ENCODE peak calls at places on chromosomes 13 and 19, in eight cellular contexts. P is heart right ventricle, G is uterus, T is mesendoderm, W is cardiac muscle cell, B is tibial artery, Q is breast epithelium, V is neural progenitor cell. J is an unnamed sample. For H3K4me1 and H3K36me3, the result is how much of the 10 kb centered on the place peaks cover.

GRCh38 chr13:87393358-87393757 is 277.8 kb upstream of the SLITRK5 start:
- DNase-seq in B (no peak), T (no peak), Q (no peak), W (no peak), P (no peak), G (no peak), V (no peak), J (no peak)

GRCh38 chr13:36998624-36999041 is 507 bp downstream of the ALG5 start:
- DNase-seq in W (peak), P (peak), V (peak), B (peak), G (peak), Q (no peak), T (peak), J (peak)

GRCh38 chr13:84481958-84482357 is 599.7 kb upstream of the SLITRK1 start:
- DNase-seq in T (no peak), Q (no peak), P (no peak), G (no peak), V (no peak), W (peak), B (no peak), J (no peak)

GRCh38 chr13:28012896-28013295 is 24.4 kb upstream of the URAD start:
- DNase-seq in B (no peak), T (no peak), G (no peak), W (no peak), V (no peak), P (no peak), Q (no peak), J (no peak)

GRCh38 chr19:56295531-56296455 is 18.8 kb downstream of the ZSCAN5A start:
- DNase-seq in V (no peak), W (no peak), Q (no peak), G (no peak), B (no peak), P (no peak), T (no peak), J (no peak)

GRCh38 chr13:41812851-41813250 is 148.1 kb downstream of the VWA8 start:
- DNase-seq in P (no peak), B (no peak), G (no peak), V (no peak), Q (no peak), T (no peak), W (no peak), J (no peak)

GRCh38 chr19:47729799-47730520 is 15.4 kb upstream of the NOP53 start:
- DNase-seq in T (peak), B (peak), W (peak), P (peak), V (peak), Q (peak), G (peak), J (no peak)

GRCh38 chr19:46972301-46972700 is 47.3 kb upstream of the NPAS1 start:
- DNase-seq in W (peak), B (no peak), T (no peak), G (no peak), Q (no peak), P (no peak), V (no peak), J (no peak)

GRCh38 chr19:56118666-56119584 is 2.2 kb downstream of the ZNF787 start:
- DNase-seq in P (no peak), W (no peak), Q (no peak), V (no peak), T (no peak), B (no peak), G (no peak), J (no peak)

GRCh38 chr19:58356971-58357797 is 3.9 kb upstream of the A1BG start:
- DNase-seq in V (no peak), Q (no peak), W (peak), B (no peak), G (no peak), T (no peak), P (no peak), J (no peak)

GRCh38 chr19:41545547-41545946 is 30.4 kb upstream of the CEACAM21 start:
- DNase-seq in B (no peak), P (no peak), V (no peak), W (no peak), T (no peak), Q (no peak), G (no peak), J (no peak)

GRCh38 chr13:28531195-28531955 is 36.4 kb upstream of the FLT1 start:
- DNase-seq in W (peak), V (peak), Q (no peak), B (no peak), G (peak), T (peak), P (peak), J (no peak)

GRCh38 chr19:32350492-32350891 is 5.1 kb downstream of the ZNF507 start:
- DNase-seq in B (no peak), V (no peak), T (no peak), W (no peak), P (no peak), Q (no peak), G (no peak), J (no peak)

GRCh38 chr19:10279737-10280442 is 6.9 kb upstream of the ICAM4 start:
- DNase-seq in Q (no peak), G (no peak), V (no peak), T (no peak), W (no peak), P (no peak), B (no peak), J (no peak)

GRCh38 chr19:38674388-38675133 is 27.1 kb downstream of the ACTN4 start:
- DNase-seq in B (no peak), P (no peak), G (peak), V (no peak), T (peak), W (no peak), Q (no peak), J (no peak)

GRCh38 chr19:45632468-45633196 is 6.6 kb downstream of the EML2 start:
- DNase-seq in W (peak), B (peak), V (peak), G (peak), P (peak), T (peak), Q (peak), J (peak)

GRCh38 chr13:90947976-90948375 is 399.5 kb upstream of the MIR17HG start:
- DNase-seq in B (no peak), P (no peak), T (no peak), G (no peak), Q (no peak), V (no peak), W (no peak), J (no peak)

GRCh38 chr13:110491869-110492268 is 69.7 kb downstream of the RAB20 start:
- DNase-seq in Q (no peak), W (no peak), G (no peak), V (no peak), T (no peak), B (no peak), P (no peak), J (no peak)

GRCh38 chr13:76816394-76816793 is 69.8 kb downstream of the KCTD12 start:
- DNase-seq in B (no peak), P (no peak), V (no peak), W (no peak), Q (no peak), G (no peak), T (no peak), J (no peak)

GRCh38 chr19:1855828-1856255 is 7.5 kb downstream of the KLF16 start:
- DNase-seq in B (no peak), P (no peak), G (no peak), Q (no peak), W (no peak), V (no peak), T (no peak), J (no peak)

GRCh38 chr19:1855040-1855827 is 7.0 kb upstream of the REXO1 start:
- DNase-seq in W (peak), V (peak), G (peak), T (peak), P (peak), B (peak), Q (peak), J (peak)

GRCh38 chr19:1856698-1857603 is 6.4 kb downstream of the KLF16 start:
- DNase-seq in V (peak), T (peak), Q (peak), W (peak), P (peak), B (peak), G (peak), J (peak)

GRCh38 chr19:1857648-1858326 is 5.6 kb downstream of the KLF16 start:
- DNase-seq in G (no peak), Q (no peak), W (no peak), T (no peak), P (no peak), B (peak), V (no peak), J (no peak)

DNA sequence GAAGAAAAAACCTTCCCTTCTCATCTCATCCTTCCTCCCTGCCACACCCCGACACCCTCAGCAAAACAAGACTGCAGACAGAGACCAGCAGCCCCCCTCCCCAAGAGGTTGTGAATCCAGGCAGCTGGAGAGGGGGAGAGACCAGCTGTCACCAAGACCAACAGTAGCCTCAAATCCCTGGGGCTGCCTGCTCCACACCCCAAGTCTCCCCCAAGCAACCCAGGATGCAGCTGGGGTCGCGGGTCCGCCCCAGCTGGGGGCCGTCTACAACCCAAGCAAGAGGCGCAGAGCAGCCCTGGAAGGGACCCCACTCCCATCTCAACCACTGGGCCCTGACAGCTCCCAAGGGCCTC is 7.1 kb downstream of the KLF16 start:
- DNase-seq in W (no peak), T (no peak), V (no peak), P (no peak), Q (no peak), B (no peak), G (no peak), J (no peak)
- H3K4me1 ChIP-seq in W (half or more), T (under half), V (half or more), P (half or more), Q (under half), B (under half), G (under half), J (half or more)

DNA sequence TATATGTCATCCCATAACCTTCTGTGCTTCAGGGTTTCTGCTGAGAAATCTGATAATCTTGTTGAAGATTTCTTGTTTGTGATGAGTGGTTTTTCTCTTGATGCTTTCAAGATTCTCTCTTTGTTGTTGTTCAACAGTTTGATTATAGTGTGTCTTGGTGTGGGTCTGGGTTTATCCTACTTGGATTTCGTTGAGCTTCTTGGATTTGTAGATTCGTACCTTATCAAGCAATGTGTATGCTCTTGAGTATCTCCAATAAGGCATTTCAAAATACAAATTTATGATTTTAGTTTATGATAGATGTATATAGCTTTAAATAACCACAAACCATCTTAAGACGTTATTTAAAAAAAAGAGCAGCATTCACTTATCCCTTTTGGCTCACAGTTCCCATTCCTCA is 57.5 kb downstream of the URI1 start:
- DNase-seq in B (no peak), T (no peak), W (no peak), P (no peak), G (no peak), Q (no peak), V (no peak), J (no peak)
- H3K36me3 ChIP-seq in B (under half), T (under half), W (under half), P (under half), G (under half), Q (under half), V (under half), J (under half)

GRCh38 chr19:43690890-43691289 is 20.9 kb upstream of the PLAUR start:
- DNase-seq in G (no peak), P (no peak), V (no peak), T (no peak), Q (no peak), W (no peak), B (no peak), J (no peak)
- H3K4me1 ChIP-seq in G (under half), P (under half), V (under half), T (under half), Q (under half), W (under half), B (under half), J (under half)

DNA sequence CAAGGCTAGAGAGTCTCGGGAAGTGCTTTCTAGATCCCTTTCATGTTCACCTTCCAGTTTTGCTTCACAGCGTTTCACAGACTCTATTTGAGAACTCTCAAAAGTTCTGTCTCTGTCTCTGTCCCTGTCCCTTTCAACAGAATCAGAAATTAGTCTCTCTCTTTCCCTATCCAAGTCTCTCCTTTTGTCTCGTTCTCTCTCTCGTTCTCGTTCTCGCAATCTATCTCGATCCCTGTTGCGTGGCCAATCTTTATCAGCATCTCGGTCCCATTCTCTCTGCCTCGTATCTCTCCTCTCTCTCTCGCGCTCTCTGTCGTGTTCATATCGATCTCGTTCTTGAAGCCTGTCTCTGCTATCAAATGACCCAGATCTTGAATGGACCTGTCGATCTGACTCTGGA is 85.0 kb downstream of the ZC3H13 start:
- DNase-seq in P (no peak), Q (no peak), G (no peak), V (no peak), B (no peak), T (no peak), W (no peak), J (no peak)
- H3K36me3 ChIP-seq in P (half or more), Q (under half), G (under half), V (under half), B (half or more), T (under half), W (half or more), J (half or more)

GRCh38 chr13:39374741-39375189 is 228.2 kb downstream of the LHFPL6 start:
- DNase-seq in W (no peak), P (no peak), Q (no peak), B (no peak), T (no peak), G (no peak), V (no peak), J (no peak)
- H3K4me1 ChIP-seq in W (under half), P (half or more), Q (under half), B (under half), T (under half), G (under half), V (under half), J (under half)

GRCh38 chr19:2411709-2412108 is 15.7 kb downstream of the TIMM13 start:
- DNase-seq in Q (no peak), T (no peak), V (no peak), P (no peak), W (no peak), G (no peak), B (no peak), J (no peak)
- H3K36me3 ChIP-seq in Q (under half), T (under half), V (under half), P (under half), W (under half), G (under half), B (under half), J (under half)

GRCh38 chr19:7254590-7254989 is 39.6 kb downstream of the INSR start:
- DNase-seq in P (no peak), B (no peak), V (no peak), T (no peak), W (no peak), G (no peak), Q (no peak), J (no peak)

GRCh38 chr19:7255631-7256030 is 38.6 kb downstream of the INSR start:
- DNase-seq in Q (no peak), W (no peak), T (no peak), G (no peak), P (no peak), B (no peak), V (no peak), J (no peak)

GRCh38 chr19:7257148-7258041 is 36.8 kb downstream of the INSR start:
- DNase-seq in Q (no peak), P (no peak), V (no peak), T (peak), G (peak), W (peak), B (no peak), J (no peak)

GRCh38 chr19:7252364-7252763 is 41.9 kb downstream of the INSR start:
- DNase-seq in W (no peak), Q (no peak), B (no peak), T (no peak), P (no peak), V (no peak), G (no peak), J (no peak)

GRCh38 chr19:7255119-7255518 is 39.1 kb downstream of the INSR start:
- DNase-seq in T (no peak), Q (no peak), W (no peak), V (no peak), P (no peak), B (no peak), G (no peak), J (no peak)
- H3K4me1 ChIP-seq in T (under half), Q (under half), W (under half), V (under half), P (half or more), B (under half), G (under half), J (under half)

GRCh38 chr19:16891696-16892382 is 3.0 kb downstream of the F2RL3 start:
- DNase-seq in T (no peak), B (no peak), Q (no peak), G (no peak), P (no peak), V (no peak), W (no peak), J (no peak)

GRCh38 chr19:16892438-16892837 is 3.6 kb downstream of the F2RL3 start:
- DNase-seq in T (no peak), B (no peak), P (no peak), V (no peak), G (no peak), W (no peak), Q (no peak), J (no peak)

GRCh38 chr19:16893686-16893990 is 4.8 kb downstream of the F2RL3 start:
- DNase-seq in T (no peak), Q (no peak), W (no peak), P (no peak), V (no peak), G (no peak), B (peak), J (no peak)

GRCh38 chr19:16894080-16894479 is 5.3 kb downstream of the F2RL3 start:
- DNase-seq in G (no peak), V (no peak), W (no peak), P (no peak), T (no peak), Q (no peak), B (no peak), J (peak)

DNA sequence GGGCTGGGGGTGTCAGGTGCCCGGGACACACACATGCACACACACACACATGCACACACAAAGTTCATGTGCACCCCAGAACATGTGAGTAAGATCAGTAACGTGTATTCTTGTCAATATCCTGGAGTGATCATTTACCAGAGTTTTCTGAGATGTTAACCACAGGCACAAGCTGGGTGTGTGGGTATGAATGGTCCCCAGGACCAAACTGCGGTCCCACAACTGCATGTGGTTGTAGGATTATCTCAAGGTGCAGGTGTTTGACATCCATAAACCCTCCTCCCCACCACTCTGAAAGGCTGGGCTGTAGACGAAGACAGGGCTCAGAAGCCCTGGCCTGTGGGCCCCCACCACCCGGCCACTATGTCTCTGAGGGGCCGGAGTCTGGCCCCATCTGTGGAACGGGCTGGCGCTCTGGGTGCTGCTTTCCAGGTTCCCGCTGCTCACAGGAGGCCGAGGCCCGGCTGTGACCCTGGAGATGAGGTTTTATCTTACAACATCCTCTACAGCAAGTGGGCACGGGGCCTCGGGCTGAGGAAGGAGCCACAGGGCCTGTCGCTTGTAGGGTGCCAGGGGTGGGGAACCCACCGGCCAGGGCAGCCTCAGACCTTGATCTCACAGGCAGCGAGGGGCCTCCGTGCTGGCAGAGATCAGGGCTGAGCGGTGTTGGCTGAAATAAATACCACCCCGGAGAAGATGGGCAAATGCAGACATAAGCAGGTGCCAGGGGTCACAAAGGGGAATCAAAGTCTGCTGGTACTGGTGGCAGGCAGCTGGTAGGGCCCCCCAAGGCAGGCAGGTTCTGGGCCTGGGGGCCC is 4.3 kb downstream of the F2RL3 start:
- DNase-seq in G (no peak), B (no peak), W (no peak), P (no peak), V (no peak), T (no peak), Q (no peak), J (no peak)
- H3K36me3 ChIP-seq in G (under half), B (under half), W (under half), P (under half), V (under half), T (under half), Q (under half), J (under half)

J was measured in suprapubic skin.